ENCODE peak calls at places on chromosomes 5 and 9, in ten cellular contexts. One of them, this sample, is unnamed.

GRCh38 chr9:70491798-70492736 is 77.6 kb upstream of the KLF9 start:
- DNase-seq in stimulated activated CD4-positive, alpha-beta T cell treated with anti-CD3 and anti-CD28 coated beads, TNF-alpha, amount 100 ng/mL, for 48 hours: no peak
- DNase-seq in neural progenitor cell: no peak
- DNase-seq in NCI-H1417: peak; percentile 59
- DNase-seq in effector memory CD8-positive, alpha-beta T cell: no peak
- DNase-seq in lower leg skin: no peak
- DNase-seq in PC-3: peak; percentile 25
- DNase-seq in T-helper 1 cell: no peak
- DNase-seq in glomerular endothelial cell: no peak
- DNase-seq in ovary: no peak
- DNase-seq in this sample: no peak

GRCh38 chr5:98928802-98929122 is at the start of gene CHD1:
- DNase-seq in stimulated activated CD4-positive, alpha-beta T cell treated with anti-CD3 and anti-CD28 coated beads, TNF-alpha, amount 100 ng/mL, for 48 hours: peak; percentile 90
- DNase-seq in neural progenitor cell: peak; percentile 99
- DNase-seq in NCI-H1417: peak; percentile 94
- DNase-seq in effector memory CD8-positive, alpha-beta T cell: peak; percentile 94
- DNase-seq in lower leg skin: peak; percentile 98
- DNase-seq in PC-3: peak; percentile 99
- DNase-seq in T-helper 1 cell: peak; percentile 95
- DNase-seq in glomerular endothelial cell: no peak
- DNase-seq in ovary: peak; percentile 93
- DNase-seq in this sample: peak; percentile 77

GRCh38 chr9:109497193-109498165 is 628 bp downstream of the PTPN3 start:
- DNase-seq in stimulated activated CD4-positive, alpha-beta T cell treated with anti-CD3 and anti-CD28 coated beads, TNF-alpha, amount 100 ng/mL, for 48 hours: no peak
- DNase-seq in neural progenitor cell: peak; percentile 49
- DNase-seq in NCI-H1417: peak; percentile 85
- DNase-seq in effector memory CD8-positive, alpha-beta T cell: no peak
- DNase-seq in lower leg skin: no peak
- DNase-seq in PC-3: peak; percentile 55
- DNase-seq in T-helper 1 cell: no peak
- DNase-seq in glomerular endothelial cell: no peak
- DNase-seq in ovary: no peak
- DNase-seq in this sample: no peak

GRCh38 chr9:112858625-112859147 is 32.0 kb downstream of the SLC46A2 start:
- DNase-seq in stimulated activated CD4-positive, alpha-beta T cell treated with anti-CD3 and anti-CD28 coated beads, TNF-alpha, amount 100 ng/mL, for 48 hours: no peak
- DNase-seq in neural progenitor cell: no peak
- DNase-seq in NCI-H1417: no peak
- DNase-seq in effector memory CD8-positive, alpha-beta T cell: no peak
- DNase-seq in lower leg skin: no peak
- DNase-seq in PC-3: no peak
- DNase-seq in T-helper 1 cell: no peak
- DNase-seq in glomerular endothelial cell: no peak
- DNase-seq in ovary: no peak
- DNase-seq in this sample: no peak

GRCh38 chr5:32587067-32587551 is 1.8 kb downstream of the SUB1 start:
- DNase-seq in stimulated activated CD4-positive, alpha-beta T cell treated with anti-CD3 and anti-CD28 coated beads, TNF-alpha, amount 100 ng/mL, for 48 hours: no peak
- DNase-seq in neural progenitor cell: no peak
- DNase-seq in NCI-H1417: no peak
- DNase-seq in effector memory CD8-positive, alpha-beta T cell: no peak
- DNase-seq in lower leg skin: no peak
- DNase-seq in PC-3: no peak
- DNase-seq in T-helper 1 cell: no peak
- DNase-seq in glomerular endothelial cell: no peak
- DNase-seq in ovary: no peak
- DNase-seq in this sample: no peak

GRCh38 chr5:165630211-165630866 is 2124.9 kb downstream of the MAT2B start:
- DNase-seq in stimulated activated CD4-positive, alpha-beta T cell treated with anti-CD3 and anti-CD28 coated beads, TNF-alpha, amount 100 ng/mL, for 48 hours: no peak
- DNase-seq in neural progenitor cell: peak; percentile 86
- DNase-seq in NCI-H1417: peak; percentile 70
- DNase-seq in effector memory CD8-positive, alpha-beta T cell: no peak
- DNase-seq in lower leg skin: no peak
- DNase-seq in PC-3: peak; percentile 59
- DNase-seq in T-helper 1 cell: no peak
- DNase-seq in glomerular endothelial cell: no peak
- DNase-seq in ovary: peak; percentile 7
- DNase-seq in this sample: peak; percentile 5

GRCh38 chr5:68193481-68194036 is 22.0 kb upstream of the PIK3R1 start:
- DNase-seq in stimulated activated CD4-positive, alpha-beta T cell treated with anti-CD3 and anti-CD28 coated beads, TNF-alpha, amount 100 ng/mL, for 48 hours: no peak
- DNase-seq in neural progenitor cell: no peak
- DNase-seq in NCI-H1417: no peak
- DNase-seq in effector memory CD8-positive, alpha-beta T cell: no peak
- DNase-seq in lower leg skin: no peak
- DNase-seq in PC-3: no peak
- DNase-seq in T-helper 1 cell: no peak
- DNase-seq in glomerular endothelial cell: no peak
- DNase-seq in ovary: no peak
- DNase-seq in this sample: no peak

GRCh38 chr5:139388198-139388821 is 1.4 kb downstream of the MZB1 start:
- DNase-seq in stimulated activated CD4-positive, alpha-beta T cell treated with anti-CD3 and anti-CD28 coated beads, TNF-alpha, amount 100 ng/mL, for 48 hours: no peak
- DNase-seq in neural progenitor cell: no peak
- DNase-seq in NCI-H1417: peak; percentile 48
- DNase-seq in effector memory CD8-positive, alpha-beta T cell: no peak
- DNase-seq in lower leg skin: peak; percentile 78
- DNase-seq in PC-3: no peak
- DNase-seq in T-helper 1 cell: no peak
- DNase-seq in glomerular endothelial cell: no peak
- DNase-seq in ovary: no peak
- DNase-seq in this sample: no peak

GRCh38 chr5:104370523-104370922 is 807.9 kb upstream of the NUDT12 start:
- DNase-seq in stimulated activated CD4-positive, alpha-beta T cell treated with anti-CD3 and anti-CD28 coated beads, TNF-alpha, amount 100 ng/mL, for 48 hours: no peak
- DNase-seq in neural progenitor cell: no peak
- DNase-seq in NCI-H1417: no peak
- DNase-seq in effector memory CD8-positive, alpha-beta T cell: no peak
- DNase-seq in lower leg skin: no peak
- DNase-seq in PC-3: peak; percentile 55
- DNase-seq in T-helper 1 cell: no peak
- DNase-seq in glomerular endothelial cell: no peak
- DNase-seq in ovary: no peak
- DNase-seq in this sample: no peak

GRCh38 chr9:87446527-87446926 is 51.1 kb upstream of the DAPK1 start:
- DNase-seq in stimulated activated CD4-positive, alpha-beta T cell treated with anti-CD3 and anti-CD28 coated beads, TNF-alpha, amount 100 ng/mL, for 48 hours: no peak
- DNase-seq in neural progenitor cell: no peak
- DNase-seq in NCI-H1417: no peak
- DNase-seq in effector memory CD8-positive, alpha-beta T cell: no peak
- DNase-seq in lower leg skin: no peak
- DNase-seq in PC-3: no peak
- DNase-seq in T-helper 1 cell: no peak
- DNase-seq in glomerular endothelial cell: no peak
- DNase-seq in ovary: no peak
- DNase-seq in this sample: no peak